ENCODE peak calls at places on chromosomes 6 and 20, in ten cellular contexts. Q is dorsolateral prefrontal cortex, A is AG04450, O is tibial artery, Z is hepatocyte, J is pancreas, H is K562, N is breast epithelium, B is psoas muscle, P is PC-3. K is an unnamed sample. For H3K27me3, the result is how much of the 10 kb centered on the place peaks cover.

GRCh38 chr6:106739387-106739786 is 110.0 kb downstream of the QRSL1 start:
- DNase-seq in Z (no peak), B (peak), O (peak), N (peak), J (peak), Q (peak), H (no peak), P (peak), A (no peak), K (peak)

GRCh38 chr6:90068835-90069478 is 174.7 kb downstream of the GJA10 start:
- DNase-seq in Z (no peak), J (no peak), N (no peak), P (peak), O (no peak), Q (no peak), B (no peak), A (no peak), H (no peak), K (no peak)

GRCh38 chr6:116392158-116393032 is 21.6 kb downstream of the DSE start:
- DNase-seq in Z (no peak), J (no peak), B (no peak), H (no peak), P (peak), N (no peak), Q (no peak), O (no peak), A (no peak), K (no peak)

GRCh38 chr6:35304299-35304698 is 6.7 kb downstream of the DEF6 start:
- DNase-seq in Z (no peak), O (no peak), P (no peak), Q (no peak), J (no peak), H (no peak), A (no peak), B (no peak), N (no peak), K (no peak)

GRCh38 chr6:112839525-112839961 is 492.4 kb downstream of the RFPL4B start:
- DNase-seq in A (peak), O (no peak), H (no peak), J (no peak), B (no peak), N (no peak), Q (no peak), Z (peak), P (no peak), K (no peak)

GRCh38 chr20:52001999-52002666 is 189.4 kb downstream of the ZFP64 start:
- DNase-seq in H (no peak), B (no peak), P (peak), Z (peak), O (no peak), J (no peak), Q (no peak), N (no peak), A (no peak), K (no peak)

GRCh38 chr6:110495949-110496348 is 19.5 kb upstream of the SLC22A16 start:
- DNase-seq in P (no peak), B (no peak), Q (no peak), H (no peak), Z (no peak), O (no peak), N (no peak), A (no peak), J (no peak), K (no peak)

GRCh38 chr20:48789185-48789668 is 38.6 kb downstream of the PREX1 start:
- DNase-seq in B (no peak), H (peak), P (no peak), Z (no peak), J (no peak), N (no peak), O (no peak), A (no peak), Q (no peak), K (no peak)

GRCh38 chr6:12584631-12585405 is 131.7 kb upstream of the PHACTR1 start:
- DNase-seq in H (no peak), B (no peak), Z (no peak), A (no peak), J (no peak), N (no peak), Q (no peak), O (peak), P (no peak), K (peak)

GRCh38 chr6:140052757-140053729 is 678.6 kb upstream of the CITED2 start:
- DNase-seq in J (no peak), Q (no peak), Z (peak), H (peak), P (peak), O (no peak), N (no peak), B (peak), A (no peak), K (no peak)

GRCh38 chr20:64203037-64203777 is 39.0 kb downstream of the MYT1 start:
- DNase-seq in H (no peak), A (no peak), N (no peak), J (no peak), P (no peak), Z (no peak), Q (no peak), B (no peak), O (no peak), K (no peak)

GRCh38 chr6:89433637-89434499 is 916 bp downstream of the ANKRD6 start:
- DNase-seq in Q (no peak), Z (peak), O (peak), A (no peak), H (no peak), J (peak), P (no peak), B (peak), N (peak), K (peak)

GRCh38 chr6:74287932-74288331 is 591.9 kb downstream of the CD109 start:
- DNase-seq in Z (no peak), Q (no peak), B (no peak), O (no peak), J (no peak), P (no peak), A (no peak), N (no peak), H (no peak), K (no peak)

GRCh38 chr6:113190170-113190569 is 667.0 kb upstream of the MARCKS start:
- DNase-seq in O (no peak), B (no peak), J (no peak), Z (no peak), A (no peak), P (peak), H (no peak), Q (no peak), N (no peak), K (no peak)

GRCh38 chr6:132188865-132189264 is 212.4 kb downstream of the MOXD1 start:
- DNase-seq in Q (no peak), J (no peak), P (peak), B (no peak), H (no peak), N (no peak), Z (no peak), A (no peak), O (no peak), K (no peak)

GRCh38 chr6:111880181-111880944 is 7.1 kb upstream of the FYN start:
- DNase-seq in O (no peak), Z (no peak), A (no peak), N (no peak), B (no peak), Q (no peak), H (no peak), J (no peak), P (peak), K (no peak)

GRCh38 chr20:31719644-31720485 is 2.8 kb downstream of the BCL2L1 start:
- DNase-seq in Q (no peak), A (no peak), B (no peak), J (no peak), P (peak), Z (peak), H (no peak), N (peak), O (no peak), K (no peak)

GRCh38 chr6:6865601-6866000 is 242.2 kb upstream of the RREB1 start:
- DNase-seq in O (no peak), J (no peak), N (no peak), H (no peak), P (no peak), A (no peak), Z (no peak), Q (no peak), B (no peak), K (no peak)

GRCh38 chr6:4486543-4487319 is 289.5 kb upstream of the CDYL start:
- DNase-seq in O (no peak), B (no peak), H (no peak), Z (peak), A (no peak), Q (no peak), J (no peak), N (no peak), P (no peak), K (no peak)

GRCh38 chr20:46458891-46459750 is 52.7 kb upstream of the ELMO2 start:
- DNase-seq in Q (peak), B (peak), N (peak), Z (peak), O (no peak), H (peak), J (peak), P (no peak), A (no peak), K (peak)

GRCh38 chr6:110414669-110415296 is 592 bp downstream of the DDO start:
- DNase-seq in P (no peak), Z (no peak), Q (no peak), O (no peak), J (no peak), H (no peak), A (no peak), N (no peak), B (no peak), K (no peak)

GRCh38 chr6:15904651-15905376 is 224.1 kb upstream of the MYLIP start:
- DNase-seq in N (no peak), B (no peak), Z (no peak), A (no peak), Q (no peak), O (no peak), P (no peak), H (no peak), J (no peak), K (no peak)

GRCh38 chr20:19785886-19786285 is 27.8 kb downstream of the RIN2 start:
- DNase-seq in B (no peak), H (no peak), N (no peak), A (no peak), P (no peak), Q (no peak), J (no peak), O (no peak), Z (no peak), K (no peak)

GRCh38 chr20:31542201-31542842 is 28.1 kb downstream of the HM13 start:
- DNase-seq in Q (no peak), J (no peak), P (peak), B (no peak), A (no peak), O (no peak), H (no peak), N (no peak), Z (no peak), K (no peak)

GRCh38 chr20:44728835-44729342 is 13.7 kb downstream of the CCN5 start:
- DNase-seq in H (no peak), Z (peak), O (peak), N (peak), Q (no peak), B (peak), J (no peak), A (no peak), P (peak), K (peak)

GRCh38 chr6:27452496-27452897 is 20.4 kb downstream of the ZNF184 start:
- DNase-seq in B (no peak), J (no peak), N (no peak), Z (no peak), Q (no peak), O (no peak), A (no peak), H (no peak), P (peak), K (no peak)

GRCh38 chr6:96116674-96117073 is 100.9 kb downstream of the FUT9 start:
- DNase-seq in J (no peak), P (no peak), O (no peak), Q (no peak), Z (no peak), H (peak), A (no peak), B (no peak), N (no peak), K (no peak)

GRCh38 chr6:129733290-129733689 is 23.3 kb upstream of the ARHGAP18 start:
- DNase-seq in H (no peak), O (no peak), A (no peak), N (no peak), Z (no peak), P (peak), J (no peak), Q (no peak), B (no peak), K (no peak)
- TF ChIP-seq CTCF in H (no peak), O (no peak), A (no peak), N (no peak), Z (no peak), P (peak), J (no peak), Q (no peak), B (no peak), K (no peak)

GRCh38 chr6:40498148-40498547 is 89.0 kb downstream of the LRFN2 start:
- DNase-seq in Z (no peak), P (no peak), H (no peak), N (no peak), A (no peak), Q (no peak), J (no peak), B (no peak), O (no peak), K (no peak)

GRCh38 chr6:40504274-40504673 is 82.9 kb downstream of the LRFN2 start:
- DNase-seq in J (no peak), Q (no peak), N (no peak), B (no peak), O (no peak), A (no peak), P (no peak), Z (no peak), H (no peak), K (no peak)

GRCh38 chr6:40500227-40500626 is 86.9 kb downstream of the LRFN2 start:
- DNase-seq in H (no peak), B (no peak), A (no peak), P (no peak), Q (no peak), Z (no peak), N (no peak), J (no peak), O (no peak), K (no peak)
- H3K27me3 ChIP-seq in H (under half), B (under half), A (under half), P (under half), Q (under half), Z (under half), N (under half), J (under half), O (under half), K (under half)

GRCh38 chr6:166156942-166157341 is 10.7 kb downstream of the TBXT start:
- DNase-seq in N (no peak), H (no peak), B (no peak), Q (no peak), O (no peak), A (no peak), Z (peak), J (no peak), P (peak), K (no peak)
- TF ChIP-seq CTCF in N (no peak), H (no peak), B (no peak), Q (peak), O (no peak), A (peak), Z (peak), J (no peak), P (peak), K (peak)

GRCh38 chr6:137491478-137491877 is 2.7 kb downstream of the OLIG3 start:
- DNase-seq in H (no peak), B (no peak), Q (no peak), P (no peak), J (no peak), O (no peak), A (no peak), N (no peak), Z (no peak), K (no peak)
- H3K27me3 ChIP-seq in H (half or more), B (half or more), Q (half or more), P (under half), J (under half), O (under half), A (half or more), N (half or more), Z (half or more), K (half or more)

GRCh38 chr6:48933136-48933535 is 529.9 kb downstream of the MMUT start:
- DNase-seq in Z (no peak), P (peak), N (no peak), Q (no peak), O (no peak), H (no peak), J (no peak), B (no peak), A (no peak), K (no peak)

GRCh38 chr6:48928937-48929336 is 534.1 kb downstream of the MMUT start:
- DNase-seq in N (no peak), O (no peak), P (peak), A (no peak), Q (no peak), B (no peak), H (no peak), Z (no peak), J (no peak), K (no peak)
- TF ChIP-seq CTCF in N (no peak), O (no peak), P (peak), A (peak), Q (no peak), B (no peak), H (no peak), Z (no peak), J (no peak), K (no peak)

GRCh38 chr6:137044366-137045220 is at the start of gene IL20RA:
- DNase-seq in N (no peak), O (no peak), H (no peak), Z (peak), Q (peak), J (peak), P (peak), A (no peak), B (peak), K (peak)

GRCh38 chr6:137043710-137044365 is 927 bp downstream of the IL20RA start:
- DNase-seq in B (peak), O (no peak), H (no peak), N (no peak), A (peak), Z (peak), Q (no peak), P (peak), J (no peak), K (no peak)

GRCh38 chr6:137045221-137045789 is 540 bp upstream of the IL20RA start:
- DNase-seq in H (no peak), N (no peak), O (no peak), Z (no peak), B (no peak), J (no peak), Q (no peak), A (no peak), P (peak), K (no peak)

GRCh38 chr6:137049095-137049494 is 4.3 kb upstream of the IL20RA start:
- DNase-seq in J (no peak), Q (no peak), P (no peak), B (no peak), N (no peak), H (no peak), Z (no peak), O (no peak), A (no peak), K (no peak)

GRCh38 chr6:137046871-137047412 is 2.2 kb upstream of the IL20RA start:
- DNase-seq in A (no peak), N (no peak), Q (no peak), H (no peak), B (no peak), J (no peak), O (no peak), Z (no peak), P (no peak), K (no peak)
- H3K27me3 ChIP-seq in A (under half), N (under half), Q (under half), H (under half), B (half or more), J (under half), O (under half), Z (under half), P (under half), K (half or more)

DNA sequence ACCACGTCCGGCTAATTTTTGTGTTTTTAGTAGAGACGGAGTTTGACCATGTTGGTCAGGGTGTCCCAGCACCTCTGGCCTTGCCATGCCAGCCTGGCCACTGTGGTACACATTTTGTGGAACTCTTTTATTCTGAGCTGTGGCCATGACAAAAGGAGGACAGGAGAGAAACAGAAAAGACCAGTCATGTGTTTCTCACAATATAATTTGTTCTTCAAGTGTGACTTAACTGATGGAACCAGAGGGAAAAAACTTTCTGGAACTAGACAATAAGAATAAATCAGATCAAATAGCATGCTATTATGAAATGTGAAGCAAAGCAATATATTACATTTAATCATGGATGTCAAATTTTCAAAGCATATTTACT is 4.2 kb upstream of the RNASET2 start:
- DNase-seq in N (no peak), Q (no peak), O (no peak), H (no peak), B (no peak), A (no peak), Z (no peak), P (no peak), J (no peak), K (no peak)
- TF ChIP-seq CTCF in N (no peak), Q (no peak), O (no peak), H (no peak), B (no peak), A (no peak), Z (no peak), P (no peak), J (no peak), K (no peak)

GRCh38 chr20:62692176-62692575 is 16.5 kb upstream of the NTSR1 start:
- DNase-seq in B (no peak), N (no peak), A (no peak), Z (no peak), P (no peak), J (no peak), H (no peak), Q (no peak), O (no peak), K (no peak)

GRCh38 chr20:62691485-62691884 is 17.2 kb upstream of the NTSR1 start:
- DNase-seq in N (no peak), O (no peak), J (no peak), B (no peak), Z (no peak), A (no peak), P (no peak), Q (no peak), H (no peak), K (no peak)

GRCh38 chr20:62688083-62688482 is 20.6 kb upstream of the NTSR1 start:
- DNase-seq in O (no peak), P (no peak), B (no peak), A (no peak), Q (no peak), N (no peak), H (no peak), J (no peak), Z (no peak), K (no peak)

GRCh38 chr20:62688855-62689460 is 19.7 kb upstream of the NTSR1 start:
- DNase-seq in Z (no peak), N (peak), J (no peak), O (no peak), A (no peak), H (no peak), P (no peak), B (no peak), Q (no peak), K (no peak)

GRCh38 chr20:62689861-62690644 is 18.6 kb upstream of the NTSR1 start:
- DNase-seq in J (no peak), H (no peak), B (no peak), O (no peak), N (no peak), Q (no peak), P (no peak), A (no peak), Z (no peak), K (no peak)
- H3K27me3 ChIP-seq in J (under half), H (under half), B (half or more), O (under half), N (under half), Q (under half), P (under half), A (under half), Z (under half), K (half or more)